ENCODE peak calls at places on chromosome 10, in seven cellular contexts. T is mesothelial cell of epicardium; L is GDM1; D is naive thymus-derived CD8-positive, alpha-beta T cell; R is COR-L47; V is substantia nigra; Q is activated CD4-positive, alpha-beta T cell treated with anti-CD3 and anti-CD28 coated beads for 24 hours. B is an unnamed sample.

GRCh38 chr10:94138391-94138790 is 144.7 kb downstream of the PLCE1 start:
- DNase-seq in L (no peak), R (no peak), D (no peak), Q (no peak), V (no peak), T (no peak), B (no peak)

GRCh38 chr10:82866424-82867020 is 991.5 kb downstream of the NRG3 start:
- DNase-seq in T (no peak), L (no peak), Q (no peak), V (no peak), D (no peak), R (no peak), B (no peak)

GRCh38 chr10:44981172-44982113 is 2.8 kb upstream of the DEPP1 start:
- DNase-seq in Q (no peak), V (no peak), R (no peak), L (no peak), D (no peak), T (no peak), B (no peak)

GRCh38 chr10:87547734-87548311 is 43.1 kb downstream of the MINPP1 start:
- DNase-seq in T (no peak), Q (no peak), V (no peak), D (no peak), R (no peak), L (no peak), B (no peak)

GRCh38 chr10:127405221-127405620 is 143.9 kb upstream of the NPS start:
- DNase-seq in L (no peak), Q (no peak), V (no peak), D (no peak), T (no peak), R (no peak), B (no peak)

GRCh38 chr10:48940958-48941357 is 1.3 kb upstream of the LRRC18 start:
- DNase-seq in L (no peak), R (no peak), T (no peak), V (no peak), Q (no peak), D (no peak), B (no peak)

GRCh38 chr10:123149568-123150228 is 1.8 kb downstream of the HMX2 start:
- DNase-seq in V (no peak), D (no peak), T (no peak), R (no peak), Q (no peak), L (no peak), B (no peak)

GRCh38 chr10:132194726-132195125 is 8.0 kb downstream of the DPYSL4 start:
- DNase-seq in L (no peak), T (no peak), V (no peak), Q (no peak), R (no peak), D (no peak), B (no peak)

GRCh38 chr10:92045641-92046106 is 122.1 kb downstream of the BTAF1 start:
- DNase-seq in D (no peak), L (no peak), T (no peak), R (no peak), V (no peak), Q (no peak), B (no peak)

GRCh38 chr10:2623675-2624274 is 443.6 kb upstream of the PFKP start:
- DNase-seq in Q (no peak), R (no peak), T (no peak), D (no peak), L (no peak), V (no peak), B (no peak)

GRCh38 chr10:114195079-114195478 is 15.9 kb downstream of the TDRD1 start:
- DNase-seq in Q (no peak), R (no peak), D (no peak), T (no peak), V (no peak), L (no peak), B (no peak)

GRCh38 chr10:71583076-71583475 is 136.5 kb downstream of the C10orf105 start:
- DNase-seq in D (no peak), L (no peak), V (no peak), R (no peak), T (no peak), Q (no peak), B (no peak)

GRCh38 chr10:70477661-70478162 is 855 bp upstream of the PALD1 start:
- DNase-seq in L (peak), V (no peak), R (no peak), T (no peak), Q (peak), D (peak), B (no peak)

GRCh38 chr10:70617798-70618568 is 15.4 kb upstream of the PRF1 start:
- DNase-seq in D (no peak), Q (no peak), R (no peak), V (no peak), L (no peak), T (no peak), B (no peak)

GRCh38 chr10:130002606-130003005 is 38.5 kb upstream of the EBF3 start:
- DNase-seq in D (no peak), V (no peak), T (no peak), L (no peak), R (no peak), Q (no peak), B (no peak)

GRCh38 chr10:11663763-11664555 is 52.5 kb upstream of the USP6NL start:
- DNase-seq in Q (no peak), L (no peak), T (no peak), V (no peak), R (no peak), D (no peak), B (no peak)

GRCh38 chr10:30346615-30347014 is 2.5 kb downstream of the MTPAP start:
- DNase-seq in T (no peak), V (no peak), L (no peak), R (no peak), D (no peak), Q (no peak), B (no peak)

GRCh38 chr10:19921300-19922140 is 105.3 kb downstream of the PLXDC2 start:
- DNase-seq in Q (no peak), L (no peak), V (no peak), R (no peak), D (no peak), T (no peak), B (no peak)

GRCh38 chr10:4658777-4659176 is 167.2 kb upstream of the AKR1E2 start:
- DNase-seq in D (no peak), R (no peak), T (no peak), V (no peak), L (no peak), Q (no peak), B (no peak)

GRCh38 chr10:122422266-122422980 is 32.0 kb upstream of the ARMS2 start:
- DNase-seq in R (no peak), V (no peak), T (no peak), D (no peak), L (no peak), Q (no peak), B (no peak)

GRCh38 chr10:13776861-13777301 is 190.1 kb downstream of the PRPF18 start:
- DNase-seq in V (no peak), Q (no peak), R (no peak), L (no peak), T (no peak), D (no peak), B (no peak)

GRCh38 chr10:23478570-23478969 is 39.7 kb downstream of the OTUD1 start:
- DNase-seq in D (no peak), L (no peak), T (no peak), Q (no peak), V (no peak), R (no peak), B (no peak)

GRCh38 chr10:131631619-131632018 is 269.2 kb upstream of the PPP2R2D start:
- DNase-seq in D (no peak), L (no peak), Q (no peak), T (no peak), V (no peak), R (no peak), B (no peak)

GRCh38 chr10:60305394-60305892 is 84.2 kb downstream of the ANK3 start:
- DNase-seq in D (no peak), V (no peak), T (no peak), R (no peak), L (no peak), Q (no peak), B (no peak)

GRCh38 chr10:93701903-93702277 is 502 bp downstream of the FRA10AC1 start:
- DNase-seq in Q (no peak), L (no peak), V (no peak), R (no peak), D (no peak), T (no peak), B (no peak)

GRCh38 chr10:100728928-100729876 is 16.2 kb upstream of the PAX2 start:
- DNase-seq in R (peak), L (peak), T (no peak), V (no peak), Q (no peak), D (no peak), B (no peak)

B was measured in occipital lobe.